ENCODE peak calls at places on chromosome 6, in ten cellular contexts. W is caudate nucleus, N is heart left ventricle, Y is epithelial cell of prostate, U is Peyer's patch, L is A673, C is GM12878, T is PC-9, K is GM23248, G is A549. I is an unnamed sample.

GRCh38 chr6:163741743-163742363 is 327.3 kb downstream of the QKI start:
- DNase-seq in W (no peak), N (no peak), Y (no peak), U (no peak), L (no peak), C (no peak), T (no peak), K (no peak), G (no peak), I (no peak)

GRCh38 chr6:120198033-120198432 is 848.5 kb upstream of the MAN1A1 start:
- DNase-seq in W (no peak), N (no peak), Y (peak; percentile 33), U (no peak), L (no peak), C (no peak), T (peak; percentile 52), K (no peak), G (no peak), I (no peak)

GRCh38 chr6:125791151-125791819 is 525 bp downstream of the NCOA7 start:
- DNase-seq in W (no peak), N (no peak), Y (no peak), U (peak; percentile 58), L (peak; percentile 66), C (no peak), T (peak; percentile 66), K (peak; percentile 79), G (peak; percentile 61), I (no peak)

GRCh38 chr6:124119591-124119990 is 315.9 kb downstream of the NKAIN2 start:
- DNase-seq in W (no peak), N (no peak), Y (no peak), U (no peak), L (no peak), C (no peak), T (no peak), K (no peak), G (no peak), I (no peak)

GRCh38 chr6:139743629-139744028 is 369.2 kb upstream of the CITED2 start:
- DNase-seq in W (no peak), N (no peak), Y (peak; percentile 72), U (no peak), L (no peak), C (no peak), T (peak; percentile 98), K (peak; percentile 93), G (peak; percentile 71), I (peak; percentile 69)

GRCh38 chr6:54846243-54846856 is at the start of gene FAM83B:
- DNase-seq in W (no peak), N (peak; percentile 24), Y (peak; percentile 93), U (no peak), L (peak; percentile 21), C (no peak), T (peak; percentile 54), K (no peak), G (no peak), I (no peak)

GRCh38 chr6:34155471-34156300 is 9.8 kb upstream of the GRM4 start:
- DNase-seq in W (no peak), N (no peak), Y (no peak), U (no peak), L (no peak), C (no peak), T (no peak), K (no peak), G (no peak), I (no peak)

GRCh38 chr6:78243519-78243918 is 590.7 kb downstream of the MEI4 start:
- DNase-seq in W (no peak), N (no peak), Y (no peak), U (no peak), L (peak; percentile 2), C (no peak), T (no peak), K (peak; percentile 13), G (no peak), I (no peak)

GRCh38 chr6:85551264-85551663 is 42.4 kb downstream of the SNX14 start:
- DNase-seq in W (no peak), N (no peak), Y (no peak), U (no peak), L (peak; percentile 23), C (no peak), T (no peak), K (no peak), G (no peak), I (no peak)

GRCh38 chr6:135250234-135250633 is 69.1 kb downstream of the MYB start:
- DNase-seq in W (no peak), N (no peak), Y (no peak), U (no peak), L (no peak), C (no peak), T (no peak), K (peak; percentile 26), G (no peak), I (no peak)

GRCh38 chr6:158911746-158912158 is 88.2 kb downstream of the RSPH3 start:
- DNase-seq in W (no peak), N (no peak), Y (no peak), U (peak; percentile 65), L (no peak), C (peak; percentile 30), T (peak; percentile 97), K (no peak), G (no peak), I (no peak)

GRCh38 chr6:157380458-157380778 is 572 bp upstream of the ZDHHC14 start:
- DNase-seq in W (no peak), N (no peak), Y (no peak), U (no peak), L (no peak), C (no peak), T (no peak), K (no peak), G (no peak), I (no peak)

GRCh38 chr6:157380779-157381561 is at the start of gene ZDHHC14:
- DNase-seq in W (peak; percentile 60), N (peak; percentile 94), Y (peak; percentile 48), U (peak; percentile 87), L (peak; percentile 90), C (peak; percentile 35), T (peak; percentile 58), K (peak; percentile 94), G (peak; percentile 39), I (peak; percentile 32)

GRCh38 chr6:157383471-157383870 is 2.5 kb downstream of the ZDHHC14 start:
- DNase-seq in W (no peak), N (no peak), Y (no peak), U (no peak), L (no peak), C (no peak), T (no peak), K (no peak), G (no peak), I (no peak)

GRCh38 chr6:157379656-157380457 is 1.1 kb upstream of the ZDHHC14 start:
- DNase-seq in W (peak; percentile 66), N (peak; percentile 94), Y (peak; percentile 57), U (peak; percentile 91), L (peak; percentile 97), C (peak; percentile 65), T (peak; percentile 74), K (peak; percentile 97), G (peak; percentile 56), I (peak; percentile 65)

GRCh38 chr6:157381631-157382621 is 936 bp downstream of the ZDHHC14 start:
- DNase-seq in W (no peak), N (peak; percentile 63), Y (no peak), U (peak; percentile 73), L (peak; percentile 42), C (no peak), T (peak; percentile 43), K (peak; percentile 76), G (peak; percentile 28), I (peak; percentile 10)
- H3K27ac ChIP-seq in W (peak overlapping the region; percentile 36), N (peak overlapping the region; percentile 96), Y (peak overlapping the region; percentile 73), U (peak overlapping the region; percentile 98), L (no peak overlapping the region), C (no peak overlapping the region), T (no peak overlapping the region), K (peak overlapping the region; percentile 14), G (peak overlapping the region; percentile 93), I (no peak overlapping the region)

GRCh38 chr6:110723017-110723416 is 92.3 kb downstream of the CDK19 start:
- DNase-seq in W (no peak), N (no peak), Y (no peak), U (no peak), L (no peak), C (no peak), T (no peak), K (no peak), G (no peak), I (no peak)

GRCh38 chr6:110714143-110714542 is 101.1 kb downstream of the CDK19 start:
- DNase-seq in W (no peak), N (no peak), Y (no peak), U (no peak), L (no peak), C (no peak), T (no peak), K (no peak), G (no peak), I (peak; percentile 61)

DNA sequence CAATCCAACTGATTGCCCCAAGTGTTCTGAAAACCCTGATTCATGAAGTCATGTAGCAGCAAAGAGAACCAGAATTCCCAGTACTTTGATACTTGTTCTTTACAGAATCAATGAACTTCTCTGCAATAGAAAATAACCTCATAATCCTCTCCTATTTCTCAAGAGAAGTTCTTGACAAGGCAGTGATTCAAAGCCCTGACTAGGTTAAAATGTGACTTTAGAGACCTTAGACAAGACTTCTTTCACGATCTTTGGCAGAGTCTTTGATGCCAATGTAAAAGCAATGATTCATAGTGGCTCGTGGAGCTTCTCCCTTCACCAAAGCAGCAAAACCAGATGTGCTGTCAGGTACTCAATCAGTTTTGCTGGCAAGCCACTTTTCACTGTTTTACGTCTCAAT is 95.2 kb downstream of the CDK19 start:
- DNase-seq in W (no peak), N (no peak), Y (peak; percentile 20), U (no peak), L (no peak), C (no peak), T (no peak), K (no peak), G (no peak), I (no peak)
- H3K27ac ChIP-seq in W (peak overlapping the region; percentile 48), N (no peak overlapping the region), Y (no peak overlapping the region), U (no peak overlapping the region), L (no peak overlapping the region), C (no peak overlapping the region), T (no peak overlapping the region), K (no peak overlapping the region), G (no peak overlapping the region), I (no peak overlapping the region)

DNA sequence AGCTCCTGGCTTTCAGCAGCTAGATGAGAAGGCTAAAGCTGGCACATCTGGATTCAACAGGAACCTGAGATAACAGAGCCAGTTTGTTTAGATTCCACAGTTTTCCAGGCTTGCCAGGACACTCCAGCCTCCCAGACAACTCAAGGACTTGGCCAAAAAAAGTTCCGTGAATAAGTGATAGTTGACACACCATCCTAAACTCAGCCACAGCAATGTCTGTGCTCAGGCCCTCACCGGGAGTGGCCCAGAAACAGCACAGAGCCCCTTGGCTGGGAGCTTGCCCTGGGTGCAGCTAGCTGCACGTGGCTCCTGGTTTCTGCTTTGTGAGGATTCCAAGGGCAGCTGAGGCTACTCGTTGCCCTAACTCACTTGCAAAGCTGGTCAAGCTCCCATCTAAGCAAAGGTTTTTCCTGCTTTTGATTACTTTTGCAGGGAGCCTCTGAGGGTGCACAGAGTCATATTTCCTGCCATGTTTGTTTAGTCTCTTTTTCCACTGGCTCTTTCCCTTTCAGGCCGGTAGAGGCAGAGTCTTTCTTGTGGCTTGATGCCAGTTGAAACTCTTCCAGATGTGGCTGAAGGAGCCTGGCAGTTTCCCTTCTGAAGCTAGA is 118.3 kb upstream of the ECI2 start:
- DNase-seq in W (no peak), N (no peak), Y (peak; percentile 12), U (no peak), L (peak; percentile 70), C (no peak), T (no peak), K (peak; percentile 75), G (peak; percentile 18), I (peak; percentile 63)
- H3K27ac ChIP-seq in W (no peak overlapping the region), N (peak overlapping the region; percentile 23), Y (peak overlapping the region; percentile 12), U (no peak overlapping the region), L (no peak overlapping the region), C (no peak overlapping the region), T (no peak overlapping the region), K (peak overlapping the region; percentile 17), G (no peak overlapping the region), I (no peak overlapping the region)

GRCh38 chr6:27873101-27874030 is 38.8 kb downstream of the OR2B2 start:
- DNase-seq in W (no peak), N (no peak), Y (peak; percentile 20), U (peak; percentile 77), L (peak; percentile 92), C (peak; percentile 90), T (peak; percentile 54), K (peak; percentile 78), G (no peak), I (no peak)
- H3K27ac ChIP-seq in W (peak overlapping the region; percentile 48), N (peak overlapping the region; percentile 27), Y (peak overlapping the region; percentile 76), U (peak overlapping the region; percentile 91), L (peak overlapping the region; percentile 93), C (peak overlapping the region; percentile 97), T (peak overlapping the region; percentile 70), K (peak overlapping the region; percentile 92), G (peak overlapping the region; percentile 78), I (peak overlapping the region; percentile 90)